ENCODE peak calls at places on chromosomes 16 and 17, in eight cellular contexts. U is K562, W is fibroblast of lung, Q is left ventricle myocardium inferior, Y is body of pancreas, O is brain microvascular endothelial cell, E is prostate gland, N is BJ. I is an unnamed sample. For H3K36me3, the result is how much of the 10 kb centered on the place peaks cover.

GRCh38 chr16:49587511-49587910 is 213.9 kb downstream of the C16orf78 start:
- DNase-seq in N (no peak), W (no peak), U (no peak), Q (no peak), Y (no peak), E (no peak), O (no peak), I (no peak)

GRCh38 chr17:81323411-81323868 is 28.3 kb upstream of the SLC38A10 start:
- DNase-seq in Q (no peak), Y (no peak), U (no peak), O (no peak), W (no peak), E (no peak), N (no peak), I (no peak)

GRCh38 chr17:76901542-76902197 is 33.5 kb downstream of the MGAT5B start:
- DNase-seq in U (no peak), Y (no peak), Q (no peak), E (peak), W (no peak), O (no peak), N (no peak), I (no peak)

GRCh38 chr16:84059946-84060901 is 17.6 kb upstream of the SLC38A8 start:
- DNase-seq in W (no peak), Q (no peak), Y (no peak), O (no peak), U (no peak), N (no peak), E (no peak), I (no peak)

GRCh38 chr17:45231481-45232116 is 9.9 kb downstream of the FMNL1 start:
- DNase-seq in N (no peak), O (no peak), E (no peak), Q (no peak), Y (no peak), W (no peak), U (peak), I (peak)

GRCh38 chr16:29824589-29825144 is 4.4 kb downstream of the MVP start:
- DNase-seq in Q (no peak), O (no peak), E (no peak), U (no peak), Y (peak), W (peak), N (peak), I (no peak)

GRCh38 chr16:4500283-4500682 is 24.1 kb downstream of the HMOX2 start:
- DNase-seq in O (peak), E (peak), Y (peak), W (peak), Q (no peak), N (no peak), U (no peak), I (peak)

GRCh38 chr17:2710804-2711607 is 558 bp downstream of the CLUH start:
- DNase-seq in Q (no peak), E (no peak), Y (peak), W (no peak), O (no peak), N (no peak), U (no peak), I (no peak)

GRCh38 chr16:75559564-75560372 is 3.7 kb upstream of the TMEM231 start:
- DNase-seq in U (peak), E (no peak), N (no peak), Q (no peak), Y (no peak), W (peak), O (peak), I (no peak)

GRCh38 chr16:84080378-84080777 is 36.4 kb downstream of the MBTPS1 start:
- DNase-seq in W (no peak), N (no peak), Q (no peak), Y (no peak), O (no peak), U (no peak), E (no peak), I (no peak)

GRCh38 chr16:57377080-57377841 is 5.0 kb downstream of the CX3CL1 start:
- DNase-seq in O (no peak), W (no peak), U (no peak), Y (no peak), E (no peak), N (no peak), Q (no peak), I (no peak)

GRCh38 chr16:53893731-53894435 is 189.9 kb downstream of the FTO start:
- DNase-seq in N (peak), W (peak), U (no peak), Y (no peak), Q (no peak), E (peak), O (peak), I (peak)

GRCh38 chr17:78127888-78128615 is 503 bp downstream of the TMC6 start:
- DNase-seq in E (peak), W (no peak), Q (no peak), U (peak), N (no peak), O (no peak), Y (peak), I (no peak)

GRCh38 chr17:83057397-83057761 is 22.0 kb upstream of the METRNL start:
- DNase-seq in Y (no peak), W (no peak), O (no peak), E (no peak), N (no peak), U (no peak), Q (no peak), I (no peak)

GRCh38 chr17:50477976-50478375 is 684 bp upstream of the RSAD1 start:
- DNase-seq in N (no peak), E (no peak), Y (no peak), W (no peak), U (no peak), O (no peak), Q (no peak), I (no peak)

GRCh38 chr17:50845260-50846147 is 10.1 kb downstream of the WFIKKN2 start:
- DNase-seq in O (no peak), Q (no peak), U (no peak), N (no peak), Y (no peak), E (no peak), W (no peak), I (peak)

GRCh38 chr16:20944861-20945390 is 44.4 kb downstream of the LYRM1 start:
- DNase-seq in O (no peak), E (no peak), U (peak), N (no peak), Y (no peak), W (peak), Q (no peak), I (no peak)

GRCh38 chr17:9410285-9410684 is 165.3 kb downstream of the STX8 start:
- DNase-seq in N (no peak), W (no peak), E (no peak), U (no peak), O (no peak), Y (no peak), Q (no peak), I (no peak)

GRCh38 chr16:74561626-74562025 is 45.3 kb downstream of the GLG1 start:
- DNase-seq in E (no peak), U (no peak), W (no peak), Y (no peak), N (no peak), Q (no peak), O (no peak), I (no peak)

GRCh38 chr17:81349397-81350319 is 45.6 kb upstream of the BAHCC1 start:
- DNase-seq in N (no peak), O (no peak), W (peak), Q (no peak), Y (no peak), U (peak), E (no peak), I (no peak)

GRCh38 chr17:71118039-71118438 is 948.7 kb downstream of the KCNJ2 start:
- DNase-seq in Y (peak), E (no peak), W (peak), N (no peak), O (no peak), U (no peak), Q (no peak), I (no peak)

GRCh38 chr16:13629704-13630103 is 290.2 kb upstream of the ERCC4 start:
- DNase-seq in W (no peak), N (no peak), U (no peak), Q (no peak), Y (no peak), E (no peak), O (no peak), I (no peak)

GRCh38 chr17:16910341-16910740 is 61.6 kb downstream of the TNFRSF13B start:
- DNase-seq in U (no peak), Y (no peak), Q (no peak), E (no peak), W (no peak), O (no peak), N (no peak), I (no peak)

GRCh38 chr16:17585449-17586080 is 114.8 kb upstream of the XYLT1 start:
- DNase-seq in Q (no peak), E (no peak), O (no peak), U (no peak), W (no peak), N (no peak), Y (no peak), I (no peak)

GRCh38 chr16:19113577-19114358 is at the start of gene ITPRIPL2:
- DNase-seq in N (peak), U (peak), Y (peak), O (peak), W (peak), E (peak), Q (peak), I (peak)

GRCh38 chr17:42475853-42476252 is 17.2 kb downstream of the ATP6V0A1 start:
- DNase-seq in O (no peak), N (no peak), E (no peak), Y (no peak), U (no peak), W (no peak), Q (no peak), I (no peak)

GRCh38 chr17:51056813-51057510 is 63.7 kb downstream of the SPAG9 start:
- DNase-seq in Y (peak), W (peak), O (peak), Q (no peak), U (peak), N (peak), E (peak), I (peak)

GRCh38 chr16:81626181-81626674 is 152.9 kb upstream of the PLCG2 start:
- DNase-seq in Q (no peak), N (no peak), E (no peak), O (no peak), Y (no peak), W (no peak), U (no peak), I (no peak)

GRCh38 chr17:45222994-45223540 is 1.4 kb downstream of the FMNL1 start:
- DNase-seq in Y (no peak), Q (no peak), E (no peak), U (no peak), N (no peak), W (no peak), O (no peak), I (no peak)

GRCh38 chr17:69141802-69142472 is at the start of gene ABCA6:
- DNase-seq in W (peak), U (no peak), N (peak), Q (no peak), Y (no peak), O (peak), E (no peak), I (peak)

GRCh38 chr16:85556456-85557082 is 56.6 kb upstream of the GSE1 start:
- DNase-seq in N (no peak), E (peak), U (peak), Y (peak), Q (no peak), O (no peak), W (no peak), I (peak)

GRCh38 chr16:27175888-27176287 is 27.4 kb upstream of the KDM8 start:
- DNase-seq in E (no peak), Y (no peak), Q (no peak), U (peak), N (no peak), O (no peak), W (no peak), I (no peak)

GRCh38 chr16:83040174-83040573 is 413.4 kb downstream of the CDH13 start:
- DNase-seq in W (peak), N (no peak), Y (no peak), U (no peak), O (peak), E (no peak), Q (no peak), I (no peak)

GRCh38 chr17:82289822-82290541 is 16.5 kb upstream of the CSNK1D start:
- DNase-seq in U (peak), N (no peak), E (no peak), Q (no peak), W (no peak), Y (no peak), O (no peak), I (no peak)

GRCh38 chr17:75668489-75668888 is 1.4 kb downstream of the SAP30BP start:
- DNase-seq in W (no peak), E (no peak), O (no peak), Q (no peak), U (no peak), N (no peak), Y (no peak), I (no peak)
- H3K4me3 ChIP-seq in W (peak), E (no peak), O (peak), Q (peak), U (peak), N (peak), Y (no peak), I (peak)

DNA sequence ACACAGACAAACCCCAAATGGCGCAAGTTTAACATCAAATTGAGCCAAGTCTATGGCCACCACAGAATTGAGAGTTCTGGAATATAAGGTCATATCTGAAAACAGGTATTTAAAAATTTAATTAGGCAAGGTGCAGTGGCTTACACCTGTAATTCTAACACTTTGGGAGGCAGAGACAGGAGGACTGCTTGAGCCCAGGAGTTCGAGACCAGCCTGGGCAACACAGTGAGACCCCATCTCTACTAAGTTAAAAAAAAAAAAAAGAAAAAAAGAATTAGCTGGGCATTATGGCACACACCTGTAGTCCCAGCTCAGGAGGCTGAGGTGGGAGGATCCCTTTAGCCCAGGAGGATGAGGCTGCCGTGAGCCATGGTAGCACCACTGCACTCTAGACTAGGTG is 19.1 kb downstream of the NFE2L1 start:
- DNase-seq in E (no peak), Q (no peak), W (no peak), N (no peak), O (no peak), U (no peak), Y (no peak), I (no peak)
- H3K36me3 ChIP-seq in E (under half), Q (half or more), W (under half), N (under half), O (half or more), U (half or more), Y (under half), I (half or more)

DNA sequence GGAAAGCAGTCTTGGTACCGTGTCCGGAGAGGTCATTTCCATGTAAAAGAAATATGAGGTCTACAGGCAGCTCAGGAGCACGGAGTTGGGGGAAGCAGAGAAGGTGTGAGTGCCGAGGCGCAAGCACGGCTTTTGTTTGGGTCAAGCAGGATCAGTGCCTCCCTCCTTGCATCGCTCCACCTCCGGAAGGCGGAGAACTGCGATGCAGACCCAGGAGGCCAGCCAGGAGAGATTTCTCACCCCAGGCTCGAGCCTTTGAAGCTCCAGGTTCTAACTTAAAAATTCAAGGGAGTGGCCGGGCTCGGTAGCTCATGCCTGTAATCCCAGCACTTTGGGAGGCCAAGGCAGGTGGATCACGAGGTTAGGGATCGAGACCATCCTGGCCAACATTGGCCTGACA is 25.0 kb downstream of the NAA60 start:
- DNase-seq in O (no peak), E (no peak), Q (no peak), N (no peak), Y (no peak), W (no peak), U (no peak), I (no peak)
- H3K4me3 ChIP-seq in O (no peak), E (no peak), Q (no peak), N (no peak), Y (no peak), W (no peak), U (no peak), I (no peak)

GRCh38 chr16:24820522-24820921 is 25.2 kb upstream of the SLC5A11 start:
- DNase-seq in Q (no peak), E (no peak), N (no peak), U (no peak), W (no peak), O (peak), Y (no peak), I (no peak)
- H3K36me3 ChIP-seq in Q (half or more), E (under half), N (under half), U (half or more), W (under half), O (half or more), Y (under half), I (half or more)

GRCh38 chr17:28100936-28101335 is 58.5 kb downstream of the NLK start:
- DNase-seq in N (no peak), E (no peak), Q (no peak), O (no peak), W (no peak), Y (no peak), U (no peak), I (no peak)

GRCh38 chr17:28105501-28105900 is 63.0 kb downstream of the NLK start:
- DNase-seq in O (no peak), U (peak), N (no peak), Y (no peak), W (no peak), E (no peak), Q (no peak), I (no peak)

GRCh38 chr17:28097254-28097653 is 54.8 kb downstream of the NLK start:
- DNase-seq in U (no peak), E (no peak), O (no peak), W (no peak), Q (no peak), Y (no peak), N (no peak), I (no peak)

GRCh38 chr17:28097901-28098300 is 55.4 kb downstream of the NLK start:
- DNase-seq in Y (no peak), U (no peak), Q (no peak), W (no peak), E (no peak), O (no peak), N (no peak), I (no peak)

DNA sequence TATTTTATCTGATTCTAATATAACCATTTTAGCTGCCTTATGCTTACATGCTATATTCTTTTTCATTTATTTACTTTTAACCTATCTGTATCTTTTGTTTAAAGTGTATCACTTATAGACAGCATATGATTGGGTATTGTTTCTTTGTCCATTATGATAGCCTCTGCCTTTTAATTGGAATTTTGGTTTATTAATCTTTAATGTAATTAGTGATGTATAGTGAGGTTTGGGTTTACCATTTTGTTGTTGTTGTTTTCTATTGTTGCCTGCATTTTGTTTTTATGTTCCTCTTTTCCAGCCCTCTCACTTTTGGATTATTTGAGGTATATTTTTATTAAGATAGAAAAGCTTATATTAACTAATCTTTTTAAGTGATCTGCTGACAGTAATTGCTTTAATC is 59.4 kb downstream of the NLK start:
- DNase-seq in E (no peak), Y (no peak), N (no peak), W (no peak), Q (no peak), U (no peak), O (no peak), I (no peak)
- H3K4me3 ChIP-seq in E (no peak), Y (no peak), N (no peak), W (no peak), Q (no peak), U (no peak), O (no peak), I (no peak)

DNA sequence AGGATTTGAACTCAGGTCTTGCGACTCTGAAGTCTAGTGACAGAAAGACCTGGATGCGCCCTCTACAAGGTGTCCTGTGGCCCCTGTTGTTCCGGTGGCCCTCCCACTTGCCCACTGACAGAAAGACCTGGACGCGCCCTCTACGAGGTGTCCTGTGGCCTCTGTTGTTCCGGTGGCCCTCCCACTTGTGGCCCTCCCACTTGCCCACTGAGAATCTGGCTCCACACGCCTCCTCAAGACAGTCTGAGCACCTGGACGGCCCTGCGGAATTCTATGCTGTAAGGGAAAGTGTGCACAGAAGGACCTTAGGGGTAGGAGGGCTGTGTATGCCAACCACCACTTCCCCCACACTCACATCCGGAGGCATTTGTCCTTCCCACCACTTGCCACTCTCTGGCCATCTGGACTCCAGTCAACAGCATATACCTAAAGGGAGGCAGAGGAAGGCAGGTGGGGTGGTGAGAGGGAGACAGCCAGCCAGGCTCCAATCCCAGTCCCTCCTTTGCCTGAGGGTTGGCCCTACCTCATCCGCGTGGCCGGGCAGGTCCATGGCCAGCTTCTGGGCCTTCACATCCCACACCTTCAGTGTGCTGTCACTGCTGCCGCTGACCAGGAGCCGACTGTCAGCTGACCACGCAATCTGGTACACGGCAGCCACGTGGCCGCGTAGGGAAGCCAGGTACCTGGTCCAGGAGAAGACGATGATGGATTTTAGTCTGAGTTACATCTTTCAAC is 9.1 kb downstream of the NLE1 start:
- DNase-seq in O (no peak), Q (no peak), N (no peak), U (no peak), E (no peak), W (no peak), Y (no peak), I (no peak)
- H3K36me3 ChIP-seq in O (half or more), Q (half or more), N (under half), U (half or more), E (under half), W (under half), Y (under half), I (half or more)

GRCh38 chr17:31479524-31479923 is 88.0 kb downstream of the RAB11FIP4 start:
- DNase-seq in W (no peak), U (no peak), Q (no peak), E (no peak), Y (no peak), N (no peak), O (no peak), I (no peak)

GRCh38 chr17:31480904-31481782 is 89.7 kb downstream of the RAB11FIP4 start:
- DNase-seq in Q (no peak), E (no peak), O (no peak), W (no peak), N (no peak), Y (no peak), U (no peak), I (no peak)

GRCh38 chr17:31477417-31478055 is 86.1 kb downstream of the RAB11FIP4 start:
- DNase-seq in N (no peak), Y (no peak), O (no peak), U (no peak), Q (no peak), W (no peak), E (no peak), I (no peak)

GRCh38 chr17:31480067-31480466 is 88.6 kb downstream of the RAB11FIP4 start:
- DNase-seq in N (no peak), W (no peak), U (no peak), Q (no peak), O (no peak), Y (no peak), E (no peak), I (no peak)

GRCh38 chr17:31479009-31479408 is 87.5 kb downstream of the RAB11FIP4 start:
- DNase-seq in Y (no peak), U (no peak), O (no peak), W (no peak), E (no peak), Q (no peak), N (no peak), I (no peak)
- H3K4me3 ChIP-seq in Y (no peak), U (no peak), O (no peak), W (no peak), E (no peak), Q (no peak), N (no peak), I (no peak)